ENCODE peak calls at places on chromosomes 7 and 10, in five cellular contexts. One of them, this sample, is unnamed.

GRCh38 chr10:124160176-124160575 is 66.8 kb upstream of the CHST15 start:
- DNase-seq in neural progenitor cell: no peak
- DNase-seq in astrocyte: no peak
- DNase-seq in GM23248: no peak
- DNase-seq in GM23338: no peak
- DNase-seq in this sample: no peak

GRCh38 chr10:69766161-69766910 is 35.4 kb upstream of the COL13A1 start:
- DNase-seq in GM23248: peak; percentile 8
- DNase-seq in GM23338: no peak
- DNase-seq in astrocyte: no peak
- DNase-seq in neural progenitor cell: no peak
- DNase-seq in this sample: no peak

GRCh38 chr7:98223351-98223897 is 12.2 kb downstream of the BHLHA15 start:
- DNase-seq in GM23338: no peak
- DNase-seq in astrocyte: no peak
- DNase-seq in neural progenitor cell: no peak
- DNase-seq in GM23248: no peak
- DNase-seq in this sample: no peak

GRCh38 chr10:127699311-127699710 is 37.7 kb upstream of the FOXI2 start:
- DNase-seq in GM23248: no peak
- DNase-seq in astrocyte: no peak
- DNase-seq in GM23338: no peak
- DNase-seq in neural progenitor cell: no peak
- DNase-seq in this sample: no peak

GRCh38 chr10:92242910-92243671 is 47.8 kb downstream of the CPEB3 start:
- DNase-seq in GM23248: peak; percentile 11
- DNase-seq in neural progenitor cell: peak; percentile 76
- DNase-seq in astrocyte: peak; percentile 58
- DNase-seq in GM23338: peak; percentile 83
- DNase-seq in this sample: no peak

GRCh38 chr10:63713191-63714144 is 192.3 kb downstream of the REEP3 start:
- DNase-seq in neural progenitor cell: peak; percentile 94
- DNase-seq in GM23338: peak; percentile 99
- DNase-seq in astrocyte: peak; percentile 65
- DNase-seq in GM23248: peak; percentile 59
- DNase-seq in this sample: no peak

GRCh38 chr10:72164617-72165016 is 51.2 kb upstream of the ANAPC16 start:
- DNase-seq in astrocyte: peak; percentile 37
- DNase-seq in GM23338: no peak
- DNase-seq in GM23248: peak; percentile 21
- DNase-seq in neural progenitor cell: no peak
- DNase-seq in this sample: no peak

GRCh38 chr7:108280136-108280535 is 150.0 kb upstream of the LAMB4 start:
- DNase-seq in astrocyte: no peak
- DNase-seq in GM23248: no peak
- DNase-seq in GM23338: no peak
- DNase-seq in neural progenitor cell: no peak
- DNase-seq in this sample: no peak

GRCh38 chr10:89644691-89644966 is 413 bp downstream of the PANK1 start:
- DNase-seq in astrocyte: no peak
- DNase-seq in neural progenitor cell: no peak
- DNase-seq in GM23338: no peak
- DNase-seq in GM23248: no peak
- DNase-seq in this sample: no peak

GRCh38 chr7:34652784-34653183 is 5.2 kb upstream of the NPSR1 start:
- DNase-seq in GM23338: no peak
- DNase-seq in GM23248: peak; percentile 15
- DNase-seq in astrocyte: peak; percentile 42
- DNase-seq in neural progenitor cell: no peak
- DNase-seq in this sample: no peak

GRCh38 chr10:102648889-102649752 is 4.8 kb downstream of the TRIM8 start:
- DNase-seq in GM23338: peak; percentile 32
- DNase-seq in neural progenitor cell: peak; percentile 93
- DNase-seq in GM23248: peak; percentile 51
- DNase-seq in astrocyte: no peak
- DNase-seq in this sample: no peak

GRCh38 chr7:107505997-107506682 is 36.3 kb downstream of the GPR22 start:
- DNase-seq in GM23248: no peak
- DNase-seq in GM23338: no peak
- DNase-seq in astrocyte: no peak
- DNase-seq in neural progenitor cell: no peak
- DNase-seq in this sample: no peak

GRCh38 chr10:31725436-31725835 is 203.2 kb downstream of the ARHGAP12 start:
- DNase-seq in astrocyte: no peak
- DNase-seq in GM23338: no peak
- DNase-seq in neural progenitor cell: no peak
- DNase-seq in GM23248: no peak
- DNase-seq in this sample: no peak

GRCh38 chr10:44860811-44861751 is 50.1 kb upstream of the TMEM72 start:
- DNase-seq in GM23248: peak; percentile 97
- DNase-seq in neural progenitor cell: no peak
- DNase-seq in astrocyte: peak; percentile 98
- DNase-seq in GM23338: no peak
- DNase-seq in this sample: peak; percentile 91

GRCh38 chr7:2571409-2571808 is 12.6 kb downstream of the IQCE start:
- DNase-seq in GM23248: no peak
- DNase-seq in GM23338: no peak
- DNase-seq in neural progenitor cell: no peak
- DNase-seq in astrocyte: no peak
- DNase-seq in this sample: no peak

GRCh38 chr7:39617010-39617409 is 6.4 kb upstream of the RALA start:
- DNase-seq in GM23338: no peak
- DNase-seq in neural progenitor cell: no peak
- DNase-seq in astrocyte: peak; percentile 66
- DNase-seq in GM23248: peak; percentile 74
- DNase-seq in this sample: no peak

GRCh38 chr10:59384761-59385160 is 22.4 kb upstream of the FAM13C start:
- DNase-seq in astrocyte: peak; percentile 67
- DNase-seq in GM23248: no peak
- DNase-seq in GM23338: no peak
- DNase-seq in neural progenitor cell: no peak
- DNase-seq in this sample: no peak

GRCh38 chr10:128664729-128665128 is 538.5 kb upstream of the MKI67 start:
- DNase-seq in GM23248: no peak
- DNase-seq in neural progenitor cell: no peak
- DNase-seq in GM23338: no peak
- DNase-seq in astrocyte: no peak
- DNase-seq in this sample: no peak

GRCh38 chr10:63666836-63667383 is 145.7 kb downstream of the REEP3 start:
- DNase-seq in neural progenitor cell: no peak
- DNase-seq in GM23338: no peak
- DNase-seq in astrocyte: peak; percentile 98
- DNase-seq in GM23248: peak; percentile 86
- DNase-seq in this sample: peak; percentile 80

GRCh38 chr10:88042162-88043100 is 179.0 kb downstream of the PTEN start:
- DNase-seq in GM23338: peak; percentile 32
- DNase-seq in GM23248: peak; percentile 24
- DNase-seq in astrocyte: peak; percentile 83
- DNase-seq in neural progenitor cell: peak; percentile 47
- DNase-seq in this sample: peak; percentile 74

GRCh38 chr10:35259769-35260397 is 76.4 kb upstream of the CCNY start:
- DNase-seq in astrocyte: peak; percentile 98
- DNase-seq in GM23338: no peak
- DNase-seq in GM23248: peak; percentile 97
- DNase-seq in neural progenitor cell: no peak
- DNase-seq in this sample: peak; percentile 52

GRCh38 chr7:131602994-131603372 is 46.6 kb upstream of the PODXL start:
- DNase-seq in GM23338: no peak
- DNase-seq in neural progenitor cell: no peak
- DNase-seq in astrocyte: no peak
- DNase-seq in GM23248: peak; percentile 48
- DNase-seq in this sample: no peak

GRCh38 chr10:33055636-33056035 is 97.6 kb upstream of the ITGB1 start:
- DNase-seq in neural progenitor cell: no peak
- DNase-seq in GM23338: no peak
- DNase-seq in astrocyte: peak; percentile 82
- DNase-seq in GM23248: peak; percentile 63
- DNase-seq in this sample: no peak

GRCh38 chr10:117264776-117265175 is 23.9 kb downstream of the SLC18A2 start:
- DNase-seq in neural progenitor cell: no peak
- DNase-seq in GM23338: no peak
- DNase-seq in astrocyte: no peak
- DNase-seq in GM23248: no peak
- DNase-seq in this sample: no peak

GRCh38 chr7:13407911-13408310 is 581.6 kb downstream of the ETV1 start:
- DNase-seq in neural progenitor cell: peak; percentile 33
- DNase-seq in GM23338: no peak
- DNase-seq in GM23248: no peak
- DNase-seq in astrocyte: no peak
- DNase-seq in this sample: no peak

GRCh38 chr10:14822879-14823755 is 14.7 kb downstream of the CDNF start:
- DNase-seq in GM23248: peak; percentile 70
- DNase-seq in astrocyte: peak; percentile 12
- DNase-seq in GM23338: peak; percentile 72
- DNase-seq in neural progenitor cell: peak; percentile 61
- DNase-seq in this sample: no peak

GRCh38 chr7:42691030-42691639 is 220.7 kb downstream of the C7orf25 start:
- DNase-seq in astrocyte: peak; percentile 31
- DNase-seq in neural progenitor cell: peak; percentile 79
- DNase-seq in GM23248: peak; percentile 74
- DNase-seq in GM23338: peak; percentile 81
- DNase-seq in this sample: no peak

GRCh38 chr7:106824458-106824857 is 40.6 kb upstream of the PIK3CG start:
- DNase-seq in astrocyte: peak; percentile 56
- DNase-seq in neural progenitor cell: no peak
- DNase-seq in GM23248: peak; percentile 92
- DNase-seq in GM23338: no peak
- DNase-seq in this sample: no peak

GRCh38 chr7:35702541-35702940 is 7.6 kb upstream of the HERPUD2 start:
- DNase-seq in neural progenitor cell: no peak
- DNase-seq in astrocyte: no peak
- DNase-seq in GM23248: no peak
- DNase-seq in GM23338: no peak
- DNase-seq in this sample: no peak

GRCh38 chr10:51117053-51117660 is 42.9 kb downstream of the PRKG1 start:
- DNase-seq in neural progenitor cell: no peak
- DNase-seq in astrocyte: peak; percentile 13
- DNase-seq in GM23338: no peak
- DNase-seq in GM23248: peak; percentile 65
- DNase-seq in this sample: no peak

GRCh38 chr7:44956157-44956766 is 22.6 kb downstream of the MYO1G start:
- DNase-seq in neural progenitor cell: no peak
- DNase-seq in astrocyte: no peak
- DNase-seq in GM23338: no peak
- DNase-seq in GM23248: no peak
- DNase-seq in this sample: no peak

GRCh38 chr7:4123823-4124222 is 558.3 kb upstream of the FOXK1 start:
- DNase-seq in astrocyte: peak; percentile 18
- DNase-seq in GM23338: no peak
- DNase-seq in GM23248: no peak
- DNase-seq in neural progenitor cell: no peak
- DNase-seq in this sample: no peak

GRCh38 chr7:143292873-143293272 is 4.7 kb downstream of the CASP2 start:
- DNase-seq in GM23248: no peak
- DNase-seq in neural progenitor cell: no peak
- DNase-seq in GM23338: no peak
- DNase-seq in astrocyte: no peak
- DNase-seq in this sample: no peak

GRCh38 chr7:80724249-80724871 is 85.9 kb downstream of the CD36 start:
- DNase-seq in neural progenitor cell: peak; percentile 5
- DNase-seq in GM23248: peak; percentile 86
- DNase-seq in GM23338: peak; percentile 68
- DNase-seq in astrocyte: peak; percentile 97
- DNase-seq in this sample: peak; percentile 93

GRCh38 chr7:19957664-19958063 is 184.2 kb upstream of the TMEM196 start:
- DNase-seq in astrocyte: peak; percentile 45
- DNase-seq in GM23338: no peak
- DNase-seq in GM23248: peak; percentile 81
- DNase-seq in neural progenitor cell: no peak
- DNase-seq in this sample: peak; percentile 28

GRCh38 chr7:43868181-43868580 is 1.1 kb downstream of the MRPS24 start:
- DNase-seq in astrocyte: no peak
- DNase-seq in GM23338: no peak
- DNase-seq in neural progenitor cell: no peak
- DNase-seq in GM23248: no peak
- DNase-seq in this sample: no peak

GRCh38 chr10:17652585-17652984 is 8.6 kb downstream of the STAM start:
- DNase-seq in GM23338: no peak
- DNase-seq in astrocyte: peak; percentile 60
- DNase-seq in GM23248: peak; percentile 44
- DNase-seq in neural progenitor cell: no peak
- DNase-seq in this sample: no peak
- H3K36me3 ChIP-seq in GM23338: peaks cover 6% of the 10 kb centered on the region
- H3K36me3 ChIP-seq in astrocyte: no peaks in the 10 kb centered on the region
- H3K36me3 ChIP-seq in GM23248: no peaks in the 10 kb centered on the region
- H3K36me3 ChIP-seq in neural progenitor cell: peaks cover 16% of the 10 kb centered on the region
- H3K36me3 ChIP-seq in this sample: no peaks in the 10 kb centered on the region

DNA sequence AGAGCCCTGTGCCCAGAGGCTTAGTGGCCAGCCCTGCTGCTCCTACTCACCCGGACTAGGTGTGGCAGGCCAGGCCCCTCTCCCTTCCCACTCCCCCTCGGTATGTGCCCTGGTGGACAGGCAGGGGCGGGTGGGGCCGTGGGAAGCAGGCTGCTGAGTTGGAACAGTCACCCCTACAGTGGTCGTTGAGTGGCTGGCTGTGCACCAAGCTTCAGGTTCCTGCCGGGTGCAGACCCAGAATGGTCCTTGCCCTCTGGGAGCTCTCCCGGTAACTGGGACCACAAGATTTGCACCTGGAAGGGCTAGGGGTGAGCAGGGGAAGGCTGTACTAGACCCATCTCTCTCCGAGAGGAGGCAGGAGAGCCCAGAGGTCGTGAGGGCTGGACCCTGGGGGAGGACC is 68.6 kb downstream of the ZMIZ1 start:
- DNase-seq in GM23248: no peak
- DNase-seq in GM23338: no peak
- DNase-seq in astrocyte: peak; percentile 49
- DNase-seq in neural progenitor cell: no peak
- DNase-seq in this sample: no peak
- H3K36me3 ChIP-seq in GM23248: peaks cover 23% of the 10 kb centered on the region
- H3K36me3 ChIP-seq in GM23338: no peaks in the 10 kb centered on the region
- H3K36me3 ChIP-seq in astrocyte: peaks cover 14% of the 10 kb centered on the region
- H3K36me3 ChIP-seq in neural progenitor cell: no peaks in the 10 kb centered on the region
- H3K36me3 ChIP-seq in this sample: peaks cover 24% of the 10 kb centered on the region

DNA sequence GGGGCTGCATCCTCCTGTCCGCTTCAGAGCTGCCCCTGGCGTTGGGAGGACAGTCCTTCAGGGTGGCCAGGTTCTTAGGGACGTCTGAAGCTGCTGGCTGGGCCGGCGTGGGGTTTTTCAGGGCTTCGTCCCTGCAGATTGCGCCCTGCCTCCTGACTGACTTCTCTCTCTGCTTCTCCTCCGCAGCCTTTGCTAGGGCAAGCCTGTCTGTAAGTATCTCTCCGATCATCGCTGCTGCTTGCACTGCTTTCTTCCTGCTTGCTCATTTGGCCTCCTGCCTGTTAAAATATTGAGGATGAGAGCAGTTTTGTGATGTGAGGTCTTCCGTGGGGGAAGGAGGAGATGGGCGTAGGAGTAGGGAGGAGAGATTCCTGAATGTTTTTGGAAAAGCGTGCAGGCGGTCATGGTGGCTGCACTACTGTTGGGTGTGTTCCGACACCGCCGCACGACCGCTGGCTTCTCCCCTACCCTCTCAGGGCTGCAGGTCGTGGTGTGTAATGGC is 25.3 kb downstream of the PFKFB3 start:
- DNase-seq in astrocyte: peak; percentile 88
- DNase-seq in GM23338: no peak
- DNase-seq in GM23248: peak; percentile 23
- DNase-seq in neural progenitor cell: no peak
- DNase-seq in this sample: no peak
- H3K36me3 ChIP-seq in astrocyte: peaks cover 34% of the 10 kb centered on the region
- H3K36me3 ChIP-seq in GM23338: peaks cover 10% of the 10 kb centered on the region
- H3K36me3 ChIP-seq in GM23248: peaks cover 17% of the 10 kb centered on the region
- H3K36me3 ChIP-seq in neural progenitor cell: peaks cover 4% of the 10 kb centered on the region
- H3K36me3 ChIP-seq in this sample: peaks cover 69% of the 10 kb centered on the region

GRCh38 chr7:893686-894085 is 17.3 kb downstream of the GET4 start:
- DNase-seq in GM23338: no peak
- DNase-seq in GM23248: no peak
- DNase-seq in astrocyte: no peak
- DNase-seq in neural progenitor cell: no peak
- DNase-seq in this sample: no peak
- H3K36me3 ChIP-seq in GM23338: peaks cover 6% of the 10 kb centered on the region
- H3K36me3 ChIP-seq in GM23248: no peaks in the 10 kb centered on the region
- H3K36me3 ChIP-seq in astrocyte: no peaks in the 10 kb centered on the region
- H3K36me3 ChIP-seq in neural progenitor cell: no peaks in the 10 kb centered on the region
- H3K36me3 ChIP-seq in this sample: peaks cover 30% of the 10 kb centered on the region